ENCODE peak calls at places on chromosomes 5 and 9, in seven cellular contexts. One of them, this sample, is unnamed.

GRCh38 chr5:92885950-92886349 is 695.1 kb downstream of the NR2F1-AS1 start:
- DNase-seq in stomach: no peak
- DNase-seq in neural progenitor cell: peak; percentile 75
- DNase-seq in lower leg skin: no peak
- DNase-seq in Peyer's patch: no peak
- DNase-seq in prostate gland: no peak
- DNase-seq in fibroblast of mammary gland: no peak
- DNase-seq in this sample: no peak

GRCh38 chr9:36997414-36997813 is 36.7 kb downstream of the PAX5 start:
- DNase-seq in Peyer's patch: no peak
- DNase-seq in fibroblast of mammary gland: no peak
- DNase-seq in prostate gland: no peak
- DNase-seq in neural progenitor cell: peak; percentile 62
- DNase-seq in lower leg skin: no peak
- DNase-seq in stomach: no peak
- DNase-seq in this sample: no peak

GRCh38 chr5:2281446-2281845 is 398.7 kb upstream of the IRX4 start:
- DNase-seq in Peyer's patch: no peak
- DNase-seq in prostate gland: no peak
- DNase-seq in stomach: no peak
- DNase-seq in lower leg skin: no peak
- DNase-seq in neural progenitor cell: no peak
- DNase-seq in fibroblast of mammary gland: no peak
- DNase-seq in this sample: no peak

GRCh38 chr9:98997580-98997979 is 53.9 kb downstream of the COL15A1 start:
- DNase-seq in fibroblast of mammary gland: peak; percentile 89
- DNase-seq in lower leg skin: no peak
- DNase-seq in stomach: no peak
- DNase-seq in neural progenitor cell: no peak
- DNase-seq in prostate gland: no peak
- DNase-seq in Peyer's patch: no peak
- DNase-seq in this sample: no peak

GRCh38 chr5:3321923-3322322 is 273.7 kb upstream of the IRX1 start:
- DNase-seq in fibroblast of mammary gland: no peak
- DNase-seq in lower leg skin: peak; percentile 75
- DNase-seq in Peyer's patch: no peak
- DNase-seq in neural progenitor cell: no peak
- DNase-seq in prostate gland: no peak
- DNase-seq in stomach: no peak
- DNase-seq in this sample: no peak

GRCh38 chr9:36163049-36163839 is 5.9 kb upstream of the CCIN start:
- DNase-seq in fibroblast of mammary gland: peak; percentile 84
- DNase-seq in neural progenitor cell: peak; percentile 76
- DNase-seq in Peyer's patch: no peak
- DNase-seq in prostate gland: no peak
- DNase-seq in stomach: no peak
- DNase-seq in lower leg skin: no peak
- DNase-seq in this sample: no peak

GRCh38 chr9:129405089-129405830 is 215.6 kb downstream of the C9orf50 start:
- DNase-seq in stomach: no peak
- DNase-seq in neural progenitor cell: no peak
- DNase-seq in lower leg skin: no peak
- DNase-seq in prostate gland: no peak
- DNase-seq in fibroblast of mammary gland: no peak
- DNase-seq in Peyer's patch: no peak
- DNase-seq in this sample: no peak

GRCh38 chr9:33135086-33135958 is 31.8 kb downstream of the B4GALT1 start:
- DNase-seq in prostate gland: no peak
- DNase-seq in lower leg skin: peak; percentile 80
- DNase-seq in fibroblast of mammary gland: peak; percentile 60
- DNase-seq in Peyer's patch: no peak
- DNase-seq in stomach: no peak
- DNase-seq in neural progenitor cell: no peak
- DNase-seq in this sample: no peak

GRCh38 chr9:75148551-75148950 is 60.2 kb downstream of the OSTF1 start:
- DNase-seq in prostate gland: no peak
- DNase-seq in fibroblast of mammary gland: peak; percentile 75
- DNase-seq in Peyer's patch: no peak
- DNase-seq in lower leg skin: no peak
- DNase-seq in neural progenitor cell: no peak
- DNase-seq in stomach: no peak
- DNase-seq in this sample: no peak

GRCh38 chr5:178205749-178206047 is 1.4 kb downstream of the HNRNPAB start:
- DNase-seq in neural progenitor cell: no peak
- DNase-seq in stomach: no peak
- DNase-seq in fibroblast of mammary gland: no peak
- DNase-seq in Peyer's patch: no peak
- DNase-seq in prostate gland: no peak
- DNase-seq in lower leg skin: no peak
- DNase-seq in this sample: no peak

GRCh38 chr5:93677344-93678021 is 63.9 kb downstream of the POU5F2 start:
- DNase-seq in stomach: peak; percentile 70
- DNase-seq in lower leg skin: no peak
- DNase-seq in neural progenitor cell: peak; percentile 88
- DNase-seq in Peyer's patch: no peak
- DNase-seq in fibroblast of mammary gland: peak; percentile 90
- DNase-seq in prostate gland: peak; percentile 41
- DNase-seq in this sample: no peak

GRCh38 chr5:21687621-21688020 is 1165.5 kb downstream of the CDH12 start:
- DNase-seq in stomach: no peak
- DNase-seq in fibroblast of mammary gland: no peak
- DNase-seq in Peyer's patch: no peak
- DNase-seq in neural progenitor cell: no peak
- DNase-seq in lower leg skin: no peak
- DNase-seq in prostate gland: no peak
- DNase-seq in this sample: no peak

GRCh38 chr9:26744362-26744965 is 148.1 kb downstream of the CAAP1 start:
- DNase-seq in lower leg skin: no peak
- DNase-seq in stomach: no peak
- DNase-seq in fibroblast of mammary gland: peak; percentile 52
- DNase-seq in prostate gland: no peak
- DNase-seq in Peyer's patch: no peak
- DNase-seq in neural progenitor cell: peak; percentile 31
- DNase-seq in this sample: no peak

GRCh38 chr9:1048853-1049252 is 1.3 kb upstream of the DMRT2 start:
- DNase-seq in fibroblast of mammary gland: no peak
- DNase-seq in prostate gland: no peak
- DNase-seq in neural progenitor cell: no peak
- DNase-seq in stomach: no peak
- DNase-seq in lower leg skin: no peak
- DNase-seq in Peyer's patch: no peak
- DNase-seq in this sample: no peak

GRCh38 chr9:1047605-1048235 is 2.4 kb upstream of the DMRT2 start:
- DNase-seq in lower leg skin: no peak
- DNase-seq in stomach: no peak
- DNase-seq in Peyer's patch: no peak
- DNase-seq in prostate gland: no peak
- DNase-seq in fibroblast of mammary gland: no peak
- DNase-seq in neural progenitor cell: no peak
- DNase-seq in this sample: no peak

GRCh38 chr9:1051286-1052118 is 1.3 kb downstream of the DMRT2 start:
- DNase-seq in lower leg skin: peak; percentile 87
- DNase-seq in Peyer's patch: peak; percentile 73
- DNase-seq in fibroblast of mammary gland: peak; percentile 18
- DNase-seq in neural progenitor cell: peak; percentile 67
- DNase-seq in stomach: peak; percentile 38
- DNase-seq in prostate gland: peak; percentile 25
- DNase-seq in this sample: no peak

GRCh38 chr9:1050125-1050895 is at the start of gene DMRT2:
- DNase-seq in prostate gland: peak; percentile 75
- DNase-seq in lower leg skin: peak; percentile 97
- DNase-seq in fibroblast of mammary gland: peak; percentile 90
- DNase-seq in neural progenitor cell: no peak
- DNase-seq in Peyer's patch: peak; percentile 84
- DNase-seq in stomach: peak; percentile 78
- DNase-seq in this sample: no peak

DNA sequence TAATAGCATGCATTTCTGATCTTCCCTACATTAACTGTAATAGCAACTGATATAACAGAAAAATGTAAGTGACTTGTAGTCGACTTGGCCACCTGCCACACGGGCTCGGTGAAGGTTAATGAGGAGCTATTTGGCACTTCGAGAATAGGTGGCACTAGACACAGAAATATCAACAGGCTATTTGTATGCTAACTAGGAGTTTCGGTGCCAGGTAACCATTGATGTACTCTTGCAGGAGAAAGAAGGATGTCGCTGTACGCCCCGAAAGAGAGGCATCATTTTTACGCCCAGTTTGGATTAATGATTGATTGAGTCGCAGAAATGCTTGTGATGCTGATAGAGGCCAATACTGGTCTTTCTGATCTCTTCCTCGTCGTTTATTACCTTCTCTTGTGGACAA is 516 bp upstream of the DMRT2 start:
- DNase-seq in fibroblast of mammary gland: no peak
- DNase-seq in Peyer's patch: no peak
- DNase-seq in prostate gland: no peak
- DNase-seq in neural progenitor cell: no peak
- DNase-seq in lower leg skin: no peak
- DNase-seq in stomach: no peak
- DNase-seq in this sample: no peak
- H3K4me3 ChIP-seq in fibroblast of mammary gland: no peak overlapping the region
- H3K4me3 ChIP-seq in Peyer's patch: no peak overlapping the region
- H3K4me3 ChIP-seq in prostate gland: no peak overlapping the region
- H3K4me3 ChIP-seq in neural progenitor cell: no peak overlapping the region
- H3K4me3 ChIP-seq in lower leg skin: no peak overlapping the region
- H3K4me3 ChIP-seq in stomach: no peak overlapping the region
- H3K4me3 ChIP-seq in this sample: no peak overlapping the region

DNA sequence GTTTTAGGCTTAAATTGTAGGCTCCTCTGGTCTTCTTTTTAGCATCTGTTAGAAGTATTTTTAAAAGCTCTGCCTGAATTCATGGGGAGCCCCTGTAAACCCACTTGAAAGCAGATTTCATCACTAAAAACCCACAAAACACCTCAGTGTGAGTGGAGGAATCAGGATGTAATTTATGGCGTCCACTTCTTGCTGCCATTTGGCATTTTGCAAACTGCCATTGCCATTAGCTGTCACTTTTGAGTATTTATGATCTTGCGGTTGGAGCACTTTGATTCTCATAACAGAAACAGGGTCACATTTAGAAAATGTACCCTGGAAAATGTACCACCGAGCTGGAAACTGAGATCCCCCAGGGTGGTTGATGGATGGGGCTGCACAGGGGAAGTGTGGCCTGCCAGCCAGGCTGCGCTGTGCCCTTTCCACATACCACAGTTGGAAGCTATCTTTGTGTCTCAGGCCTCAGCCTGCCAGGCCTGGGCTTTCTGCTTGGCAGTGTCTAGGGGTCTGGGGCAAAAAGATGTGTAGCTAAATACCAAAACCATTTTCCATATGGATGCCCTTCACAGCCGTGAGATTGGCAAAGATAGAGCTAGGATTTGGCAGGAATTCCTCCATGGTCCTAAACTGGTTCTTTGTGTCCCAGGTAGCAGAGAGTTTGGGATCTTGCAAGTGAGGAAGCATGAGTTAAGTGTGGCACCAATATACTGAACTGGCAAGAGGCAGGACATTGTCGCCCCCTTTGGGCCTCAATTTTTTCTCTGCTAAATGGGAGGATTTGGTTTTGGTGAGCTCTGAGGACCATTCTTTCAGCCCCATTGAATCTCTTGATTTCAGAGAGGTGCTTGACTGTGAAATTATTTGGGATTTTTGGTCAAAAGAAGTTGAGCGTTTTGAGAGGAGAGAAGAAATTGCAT is 46.2 kb downstream of the GALNT10 start:
- DNase-seq in Peyer's patch: no peak
- DNase-seq in neural progenitor cell: no peak
- DNase-seq in lower leg skin: no peak
- DNase-seq in stomach: no peak
- DNase-seq in prostate gland: no peak
- DNase-seq in fibroblast of mammary gland: no peak
- DNase-seq in this sample: no peak
- TF ChIP-seq CTCF in Peyer's patch: no peak
- TF ChIP-seq CTCF in neural progenitor cell: no peak
- TF ChIP-seq CTCF in lower leg skin: no peak
- TF ChIP-seq CTCF in stomach: no peak
- TF ChIP-seq CTCF in prostate gland: no peak
- TF ChIP-seq CTCF in fibroblast of mammary gland: no peak
- TF ChIP-seq CTCF in this sample: no peak

GRCh38 chr5:43556857-43557593 is at the start of gene PAIP1:
- DNase-seq in lower leg skin: peak; percentile 95
- DNase-seq in stomach: peak; percentile 78
- DNase-seq in prostate gland: peak; percentile 73
- DNase-seq in Peyer's patch: peak; percentile 91
- DNase-seq in neural progenitor cell: peak; percentile 93
- DNase-seq in fibroblast of mammary gland: peak; percentile 81
- DNase-seq in this sample: peak; percentile 65

GRCh38 chr5:43560128-43560527 is 3.3 kb upstream of the PAIP1 start:
- DNase-seq in fibroblast of mammary gland: peak; percentile 58
- DNase-seq in Peyer's patch: no peak
- DNase-seq in stomach: no peak
- DNase-seq in lower leg skin: no peak
- DNase-seq in neural progenitor cell: no peak
- DNase-seq in prostate gland: no peak
- DNase-seq in this sample: no peak

GRCh38 chr5:43555895-43556606 is 826 bp downstream of the PAIP1 start:
- DNase-seq in stomach: peak; percentile 46
- DNase-seq in fibroblast of mammary gland: peak; percentile 19
- DNase-seq in neural progenitor cell: peak; percentile 66
- DNase-seq in lower leg skin: peak; percentile 90
- DNase-seq in Peyer's patch: peak; percentile 75
- DNase-seq in prostate gland: peak; percentile 67
- DNase-seq in this sample: no peak

GRCh38 chr5:43553381-43553780 is 3.5 kb downstream of the PAIP1 start:
- DNase-seq in neural progenitor cell: peak; percentile 44
- DNase-seq in prostate gland: no peak
- DNase-seq in stomach: no peak
- DNase-seq in Peyer's patch: no peak
- DNase-seq in lower leg skin: no peak
- DNase-seq in fibroblast of mammary gland: peak; percentile 38
- DNase-seq in this sample: no peak

GRCh38 chr5:43554497-43554896 is 2.4 kb downstream of the PAIP1 start:
- DNase-seq in lower leg skin: no peak
- DNase-seq in prostate gland: no peak
- DNase-seq in stomach: no peak
- DNase-seq in Peyer's patch: no peak
- DNase-seq in fibroblast of mammary gland: no peak
- DNase-seq in neural progenitor cell: no peak
- DNase-seq in this sample: no peak
- H3K4me3 ChIP-seq in lower leg skin: no peak overlapping the region
- H3K4me3 ChIP-seq in prostate gland: no peak overlapping the region
- H3K4me3 ChIP-seq in stomach: no peak overlapping the region
- H3K4me3 ChIP-seq in Peyer's patch: no peak overlapping the region
- H3K4me3 ChIP-seq in fibroblast of mammary gland: peak overlapping the region; percentile 89
- H3K4me3 ChIP-seq in neural progenitor cell: peak overlapping the region; percentile 77
- H3K4me3 ChIP-seq in this sample: no peak overlapping the region

GRCh38 chr5:31534527-31535046 is 2.5 kb downstream of the C5orf22 start:
- DNase-seq in fibroblast of mammary gland: no peak
- DNase-seq in Peyer's patch: no peak
- DNase-seq in stomach: no peak
- DNase-seq in prostate gland: no peak
- DNase-seq in lower leg skin: no peak
- DNase-seq in neural progenitor cell: no peak
- DNase-seq in this sample: no peak

GRCh38 chr5:31531543-31531887 is 378 bp downstream of the DROSHA start:
- DNase-seq in stomach: peak; percentile 30
- DNase-seq in lower leg skin: no peak
- DNase-seq in neural progenitor cell: peak; percentile 39
- DNase-seq in prostate gland: peak; percentile 12
- DNase-seq in Peyer's patch: no peak
- DNase-seq in fibroblast of mammary gland: peak; percentile 10
- DNase-seq in this sample: no peak

GRCh38 chr5:31531888-31532710 is at the start of the genes C5orf22 and DROSHA:
- DNase-seq in Peyer's patch: peak; percentile 96
- DNase-seq in fibroblast of mammary gland: peak; percentile 94
- DNase-seq in stomach: peak; percentile 95
- DNase-seq in prostate gland: peak; percentile 96
- DNase-seq in neural progenitor cell: peak; percentile 98
- DNase-seq in lower leg skin: peak; percentile 98
- DNase-seq in this sample: peak; percentile 88

GRCh38 chr5:31530541-31531265 is 1.2 kb downstream of the DROSHA start:
- DNase-seq in neural progenitor cell: no peak
- DNase-seq in Peyer's patch: no peak
- DNase-seq in prostate gland: no peak
- DNase-seq in fibroblast of mammary gland: no peak
- DNase-seq in lower leg skin: no peak
- DNase-seq in stomach: no peak
- DNase-seq in this sample: no peak
- TF ChIP-seq CTCF in neural progenitor cell: no peak
- TF ChIP-seq CTCF in Peyer's patch: no peak
- TF ChIP-seq CTCF in prostate gland: no peak
- TF ChIP-seq CTCF in fibroblast of mammary gland: no peak
- TF ChIP-seq CTCF in lower leg skin: no peak
- TF ChIP-seq CTCF in stomach: no peak
- TF ChIP-seq CTCF in this sample: no peak